ENCODE peak calls at places on chromosome 14, in six cellular contexts. O is K562, B is H1, X is SK-N-SH, A is GM12878, E is HepG2. Z is an unnamed sample.

GRCh38 chr14:81277096-81277495 is 56.3 kb upstream of the GTF2A1 start:
- DNase-seq in O (no peak), B (no peak), X (no peak), A (no peak), E (no peak), Z (no peak)

GRCh38 chr14:38255408-38255672 is 553 bp downstream of the CLEC14A start:
- DNase-seq in O (no peak), B (no peak), X (no peak), A (no peak), E (no peak), Z (no peak)

GRCh38 chr14:70770490-70770889 is 38.8 kb downstream of the MAP3K9 start:
- DNase-seq in O (no peak), B (no peak), X (no peak), A (no peak), E (no peak), Z (peak; percentile 27)

GRCh38 chr14:105384605-105385321 is 13.6 kb upstream of the TEX22 start:
- DNase-seq in O (no peak), B (no peak), X (no peak), A (no peak), E (no peak), Z (no peak)

GRCh38 chr14:100807496-100807895 is 18.4 kb upstream of the MEG3 start:
- DNase-seq in O (no peak), B (no peak), X (no peak), A (no peak), E (no peak), Z (no peak)

GRCh38 chr14:58078068-58078467 is 73.9 kb downstream of the ARMH4 start:
- DNase-seq in O (no peak), B (no peak), X (no peak), A (no peak), E (no peak), Z (no peak)

GRCh38 chr14:59337151-59337611 is 128.0 kb downstream of the GPR135 start:
- DNase-seq in O (no peak), B (no peak), X (no peak), A (no peak), E (no peak), Z (no peak)

GRCh38 chr14:87131879-87132278 is 861.1 kb downstream of the GALC start:
- DNase-seq in O (no peak), B (no peak), X (no peak), A (no peak), E (no peak), Z (no peak)

GRCh38 chr14:49960453-49960852 is 67.6 kb downstream of the ARF6 start:
- DNase-seq in O (no peak), B (no peak), X (no peak), A (no peak), E (no peak), Z (no peak)

DNA sequence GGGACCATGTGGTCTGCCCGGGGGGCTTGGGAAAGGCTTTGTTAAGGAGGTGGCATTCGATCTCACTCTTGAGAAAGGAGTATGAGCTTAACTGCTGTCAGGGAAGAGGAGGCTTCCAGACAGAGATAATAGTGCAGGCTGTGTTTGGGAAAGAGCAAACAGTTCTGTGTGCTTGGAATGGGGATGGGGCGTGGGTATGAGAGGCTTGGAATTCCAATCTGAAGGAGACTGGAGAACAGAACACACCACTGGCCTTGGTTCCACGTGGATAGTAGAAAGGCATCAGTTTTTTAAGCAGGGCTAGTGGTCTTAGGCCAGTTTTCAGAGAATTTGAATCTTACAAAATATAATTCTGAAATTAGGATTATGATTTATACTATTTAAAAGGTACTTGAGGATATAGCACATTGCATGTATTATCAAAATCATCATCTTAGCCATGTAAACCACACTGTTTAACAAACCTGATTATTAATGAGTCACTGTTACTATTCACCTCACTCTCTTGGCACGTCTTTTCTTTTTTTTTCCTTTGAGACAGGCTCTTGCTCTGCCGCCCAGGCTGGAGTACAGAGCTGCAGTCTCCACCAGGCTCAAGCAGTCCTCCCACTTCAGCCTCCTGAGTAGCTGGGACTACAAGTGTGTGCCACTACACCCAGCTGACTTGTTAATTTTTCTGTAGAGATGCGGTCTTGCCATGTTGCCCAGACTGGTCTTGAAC is 38.5 kb upstream of the KCNK13 start:
- DNase-seq in O (no peak), B (no peak), X (no peak), A (no peak), E (no peak), Z (no peak)
- H2AFZ ChIP-seq in O (no peak overlapping the region), B (no peak overlapping the region), X (no peak overlapping the region), A (no peak overlapping the region), E (no peak overlapping the region), Z (no peak overlapping the region)

GRCh38 chr14:64198021-64198420 is 96.2 kb downstream of the ESR2 start:
- DNase-seq in O (no peak), B (no peak), X (no peak), A (no peak), E (no peak), Z (no peak)

GRCh38 chr14:64198486-64198885 is 95.7 kb downstream of the ESR2 start:
- DNase-seq in O (no peak), B (no peak), X (no peak), A (no peak), E (no peak), Z (no peak)

GRCh38 chr14:64195194-64195593 is 99.0 kb downstream of the ESR2 start:
- DNase-seq in O (no peak), B (no peak), X (no peak), A (peak; percentile 32), E (no peak), Z (no peak)

GRCh38 chr14:64196026-64196425 is 98.1 kb downstream of the ESR2 start:
- DNase-seq in O (no peak), B (no peak), X (no peak), A (no peak), E (no peak), Z (no peak)

GRCh38 chr14:64196668-64197411 is 97.3 kb downstream of the ESR2 start:
- DNase-seq in O (no peak), B (no peak), X (peak; percentile 79), A (no peak), E (no peak), Z (no peak)
- H3K9ac ChIP-seq in O (peak overlapping the region; percentile 81), B (peak overlapping the region; percentile 32), X (peak overlapping the region; percentile 40), A (peak overlapping the region; percentile 41), E (no peak overlapping the region), Z (no peak overlapping the region)

DNA sequence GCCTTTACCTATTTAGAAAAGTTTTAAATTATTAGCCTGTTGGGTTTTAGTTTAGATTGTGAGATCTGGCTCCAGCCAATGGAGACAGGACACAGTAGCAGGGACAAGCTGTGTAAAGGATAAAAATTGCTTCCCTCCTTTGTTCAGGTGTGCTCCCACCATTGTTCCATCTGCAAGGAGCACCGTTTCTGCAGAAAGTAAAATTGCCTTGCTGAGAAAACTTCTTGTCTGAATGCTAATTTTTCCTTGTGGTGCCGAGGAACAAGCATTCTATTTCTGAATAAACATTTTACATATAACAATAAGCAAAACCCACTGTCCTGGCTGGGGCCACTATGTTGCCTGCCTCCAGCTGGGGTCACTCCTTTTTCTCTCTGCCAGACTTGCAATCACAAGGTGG is 72.7 kb upstream of the ZFP36L1 start:
- DNase-seq in O (no peak), B (no peak), X (no peak), A (no peak), E (no peak), Z (no peak)
- TF ChIP-seq JUND in O (no peak), B (no peak), X (no peak), A (no peak), E (no peak), Z (no peak)

GRCh38 chr14:76138119-76138757 is 13.5 kb upstream of the GPATCH2L start:
- DNase-seq in O (peak; percentile 15), B (no peak), X (peak; percentile 47), A (no peak), E (no peak), Z (no peak)
- H2AFZ ChIP-seq in O (peak overlapping the region; percentile 86), B (no peak overlapping the region), X (peak overlapping the region; percentile 56), A (no peak overlapping the region), E (no peak overlapping the region), Z (no peak overlapping the region)

GRCh38 chr14:77314539-77314938 is 6.1 kb downstream of the POMT2 start:
- DNase-seq in O (no peak), B (no peak), X (no peak), A (no peak), E (no peak), Z (no peak)
- H3K9ac ChIP-seq in O (no peak overlapping the region), B (peak overlapping the region; percentile 14), X (no peak overlapping the region), A (no peak overlapping the region), E (no peak overlapping the region), Z (no peak overlapping the region)

GRCh38 chr14:101970830-101971400 is 6.5 kb downstream of the DYNC1H1 start:
- DNase-seq in O (no peak), B (no peak), X (no peak), A (no peak), E (no peak), Z (no peak)

GRCh38 chr14:101975231-101975630 is 10.9 kb downstream of the DYNC1H1 start:
- DNase-seq in O (no peak), B (no peak), X (no peak), A (no peak), E (no peak), Z (no peak)

GRCh38 chr14:101969480-101969879 is 5.1 kb downstream of the DYNC1H1 start:
- DNase-seq in O (no peak), B (no peak), X (no peak), A (no peak), E (no peak), Z (no peak)

GRCh38 chr14:101972126-101972785 is 7.9 kb downstream of the DYNC1H1 start:
- DNase-seq in O (peak; percentile 39), B (no peak), X (peak; percentile 37), A (no peak), E (peak; percentile 90), Z (peak; percentile 91)

GRCh38 chr14:101973356-101973755 is 9.0 kb downstream of the DYNC1H1 start:
- DNase-seq in O (no peak), B (no peak), X (no peak), A (no peak), E (no peak), Z (no peak)
- TF ChIP-seq JUND in O (no peak), B (no peak), X (no peak), A (no peak), E (no peak), Z (no peak)

GRCh38 chr14:24662753-24663152 is 28.8 kb upstream of the GZMB start:
- DNase-seq in O (no peak), B (no peak), X (no peak), A (no peak), E (no peak), Z (no peak)

GRCh38 chr14:24659916-24660570 is 26.1 kb upstream of the GZMB start:
- DNase-seq in O (no peak), B (no peak), X (no peak), A (no peak), E (no peak), Z (no peak)

GRCh38 chr14:24665440-24665991 is 31.5 kb upstream of the GZMB start:
- DNase-seq in O (no peak), B (no peak), X (no peak), A (peak; percentile 77), E (no peak), Z (no peak)

GRCh38 chr14:24664366-24664765 is 30.4 kb upstream of the GZMB start:
- DNase-seq in O (no peak), B (no peak), X (no peak), A (no peak), E (no peak), Z (no peak)
- H2AFZ ChIP-seq in O (no peak overlapping the region), B (no peak overlapping the region), X (no peak overlapping the region), A (no peak overlapping the region), E (no peak overlapping the region), Z (no peak overlapping the region)